ENCODE peak calls at places on chromosomes 2 and 18, in four cellular contexts. L is retinal pigment epithelial cell; P is esophagus squamous epithelium; B is stimulated activated naive CD8-positive, alpha-beta T cell treated with anti-CD3 and anti-CD28 coated beads, Interleukin-15, Interleukin-2, amounts not matched to agents 100 U/mL and 50 U/mL, for 24 hours. C is an unnamed sample.

GRCh38 chr2:56047136-56047535 is 123.6 kb upstream of the EFEMP1 start:
- DNase-seq in B (no peak), P (no peak), L (no peak), C (no peak)

GRCh38 chr2:200373973-200374416 is 67.5 kb downstream of the SPATS2L start:
- DNase-seq in P (no peak), L (no peak), B (no peak), C (no peak)

GRCh38 chr2:169828141-169828811 is 1.0 kb downstream of the UBR3 start:
- DNase-seq in P (no peak), B (peak; percentile 61), L (no peak), C (no peak)

GRCh38 chr2:196112408-196113039 is 43.9 kb upstream of the DNAH7 start:
- DNase-seq in B (no peak), P (no peak), L (peak; percentile 61), C (no peak)

GRCh38 chr2:12087671-12088380 is 341.4 kb downstream of the LPIN1 start:
- DNase-seq in L (no peak), P (no peak), B (no peak), C (no peak)

GRCh38 chr2:120765031-120765910 is 29.6 kb downstream of the GLI2 start:
- DNase-seq in P (no peak), B (no peak), L (no peak), C (no peak)

GRCh38 chr2:61671561-61672315 is 133.6 kb upstream of the XPO1 start:
- DNase-seq in P (no peak), L (no peak), B (no peak), C (no peak)

GRCh38 chr18:72830109-72830508 is 37.7 kb downstream of the NETO1 start:
- DNase-seq in P (no peak), B (peak; percentile 5), L (no peak), C (no peak)

C was measured in thoracic aorta.